ENCODE peak calls at places on chromosomes 5 and 9, in ten cellular contexts. One of them, this sample, is unnamed. For H3K36me3, the result is how much of the 10 kb centered on the place peaks cover.

GRCh38 chr9:4962085-4962484 is 23.0 kb upstream of the JAK2 start:
- DNase-seq in uterus: no peak
- DNase-seq in GM23248: no peak
- DNase-seq in lower lobe of right lung: no peak
- DNase-seq in mesendoderm: no peak
- DNase-seq in heart left ventricle: no peak
- DNase-seq in tibial nerve: no peak
- DNase-seq in HepG2: no peak
- DNase-seq in mesenchymal stem cell: no peak
- DNase-seq in upper lobe of right lung: no peak
- DNase-seq in this sample: no peak

GRCh38 chr9:88280816-88281382 is 107.3 kb upstream of the SPIN1 start:
- DNase-seq in mesenchymal stem cell: peak
- DNase-seq in lower lobe of right lung: no peak
- DNase-seq in GM23248: peak
- DNase-seq in HepG2: no peak
- DNase-seq in uterus: no peak
- DNase-seq in upper lobe of right lung: peak
- DNase-seq in tibial nerve: no peak
- DNase-seq in mesendoderm: peak
- DNase-seq in heart left ventricle: no peak
- DNase-seq in this sample: no peak

GRCh38 chr5:177405805-177406204 is 3.6 kb downstream of the F12 start:
- DNase-seq in GM23248: no peak
- DNase-seq in mesenchymal stem cell: no peak
- DNase-seq in heart left ventricle: no peak
- DNase-seq in upper lobe of right lung: no peak
- DNase-seq in tibial nerve: no peak
- DNase-seq in mesendoderm: no peak
- DNase-seq in uterus: no peak
- DNase-seq in lower lobe of right lung: peak
- DNase-seq in HepG2: no peak
- DNase-seq in this sample: no peak

GRCh38 chr5:73591102-73591695 is 25.7 kb downstream of the UTP15 start:
- DNase-seq in uterus: peak
- DNase-seq in mesenchymal stem cell: peak
- DNase-seq in GM23248: peak
- DNase-seq in mesendoderm: peak
- DNase-seq in tibial nerve: peak
- DNase-seq in heart left ventricle: peak
- DNase-seq in upper lobe of right lung: no peak
- DNase-seq in HepG2: peak
- DNase-seq in lower lobe of right lung: no peak
- DNase-seq in this sample: peak

GRCh38 chr9:122143296-122143695 is 16.3 kb downstream of the NDUFA8 start:
- DNase-seq in mesenchymal stem cell: no peak
- DNase-seq in mesendoderm: no peak
- DNase-seq in upper lobe of right lung: no peak
- DNase-seq in lower lobe of right lung: no peak
- DNase-seq in uterus: no peak
- DNase-seq in heart left ventricle: no peak
- DNase-seq in GM23248: no peak
- DNase-seq in tibial nerve: no peak
- DNase-seq in HepG2: no peak
- DNase-seq in this sample: no peak

GRCh38 chr9:134735441-134736175 is 94.0 kb downstream of the COL5A1 start:
- DNase-seq in lower lobe of right lung: no peak
- DNase-seq in mesendoderm: no peak
- DNase-seq in GM23248: peak
- DNase-seq in upper lobe of right lung: no peak
- DNase-seq in uterus: peak
- DNase-seq in heart left ventricle: peak
- DNase-seq in HepG2: no peak
- DNase-seq in tibial nerve: peak
- DNase-seq in mesenchymal stem cell: peak
- DNase-seq in this sample: no peak

GRCh38 chr5:107389130-107389553 is 281.6 kb downstream of the EFNA5 start:
- DNase-seq in uterus: no peak
- DNase-seq in lower lobe of right lung: no peak
- DNase-seq in HepG2: no peak
- DNase-seq in tibial nerve: no peak
- DNase-seq in upper lobe of right lung: no peak
- DNase-seq in mesenchymal stem cell: peak
- DNase-seq in mesendoderm: no peak
- DNase-seq in heart left ventricle: no peak
- DNase-seq in GM23248: peak
- DNase-seq in this sample: peak

GRCh38 chr9:84668204-84669007 is 1.1 kb upstream of the NTRK2 start:
- DNase-seq in upper lobe of right lung: peak
- DNase-seq in GM23248: peak
- DNase-seq in mesendoderm: peak
- DNase-seq in mesenchymal stem cell: peak
- DNase-seq in heart left ventricle: peak
- DNase-seq in uterus: no peak
- DNase-seq in lower lobe of right lung: peak
- DNase-seq in HepG2: no peak
- DNase-seq in tibial nerve: peak
- DNase-seq in this sample: peak

GRCh38 chr9:23372703-23373102 is 453.3 kb downstream of the ELAVL2 start:
- DNase-seq in heart left ventricle: no peak
- DNase-seq in HepG2: no peak
- DNase-seq in GM23248: no peak
- DNase-seq in upper lobe of right lung: no peak
- DNase-seq in lower lobe of right lung: no peak
- DNase-seq in tibial nerve: no peak
- DNase-seq in mesendoderm: no peak
- DNase-seq in uterus: no peak
- DNase-seq in mesenchymal stem cell: no peak
- DNase-seq in this sample: no peak

GRCh38 chr5:56212127-56212879 is 20.8 kb downstream of the ANKRD55 start:
- DNase-seq in lower lobe of right lung: no peak
- DNase-seq in HepG2: peak
- DNase-seq in mesenchymal stem cell: no peak
- DNase-seq in upper lobe of right lung: no peak
- DNase-seq in heart left ventricle: no peak
- DNase-seq in mesendoderm: no peak
- DNase-seq in GM23248: no peak
- DNase-seq in tibial nerve: no peak
- DNase-seq in uterus: no peak
- DNase-seq in this sample: no peak

GRCh38 chr5:142976861-142977260 is 206.7 kb downstream of the ARHGAP26 start:
- DNase-seq in uterus: no peak
- DNase-seq in lower lobe of right lung: peak
- DNase-seq in mesenchymal stem cell: peak
- DNase-seq in upper lobe of right lung: no peak
- DNase-seq in heart left ventricle: no peak
- DNase-seq in mesendoderm: no peak
- DNase-seq in GM23248: peak
- DNase-seq in HepG2: no peak
- DNase-seq in tibial nerve: no peak
- DNase-seq in this sample: no peak

GRCh38 chr9:69397384-69398214 is 72.6 kb downstream of the ENTREP1 start:
- DNase-seq in GM23248: peak
- DNase-seq in mesenchymal stem cell: no peak
- DNase-seq in tibial nerve: no peak
- DNase-seq in HepG2: no peak
- DNase-seq in upper lobe of right lung: no peak
- DNase-seq in lower lobe of right lung: no peak
- DNase-seq in mesendoderm: peak
- DNase-seq in heart left ventricle: no peak
- DNase-seq in uterus: no peak
- DNase-seq in this sample: no peak

DNA sequence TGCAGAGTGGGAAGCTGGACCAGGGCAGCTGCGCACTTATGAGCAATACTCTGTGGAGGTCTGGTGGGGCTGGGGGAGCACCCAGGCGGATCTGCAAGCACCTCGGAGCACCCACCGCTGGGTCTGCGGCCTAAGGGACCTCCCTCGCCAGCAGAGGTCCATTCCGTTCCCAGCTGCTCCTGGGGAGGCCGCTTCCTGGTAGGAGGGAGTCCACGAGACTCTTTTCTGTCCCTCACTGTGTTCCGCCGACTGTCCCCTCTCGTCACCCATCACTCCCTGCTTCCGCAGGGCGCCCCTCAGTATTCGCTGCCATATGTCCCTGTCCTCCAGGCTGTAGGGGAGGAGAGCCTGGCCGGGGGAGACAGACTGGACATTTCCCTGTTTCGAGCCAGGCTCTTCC is 45.5 kb downstream of the NDST1 start:
- DNase-seq in upper lobe of right lung: no peak
- DNase-seq in heart left ventricle: no peak
- DNase-seq in mesenchymal stem cell: no peak
- DNase-seq in GM23248: no peak
- DNase-seq in mesendoderm: no peak
- DNase-seq in HepG2: no peak
- DNase-seq in tibial nerve: no peak
- DNase-seq in uterus: no peak
- DNase-seq in lower lobe of right lung: no peak
- DNase-seq in this sample: no peak
- H3K36me3 ChIP-seq in upper lobe of right lung: half or more
- H3K36me3 ChIP-seq in heart left ventricle: half or more
- H3K36me3 ChIP-seq in mesenchymal stem cell: half or more
- H3K36me3 ChIP-seq in GM23248: half or more
- H3K36me3 ChIP-seq in mesendoderm: under half
- H3K36me3 ChIP-seq in HepG2: under half
- H3K36me3 ChIP-seq in tibial nerve: under half
- H3K36me3 ChIP-seq in uterus: under half
- H3K36me3 ChIP-seq in lower lobe of right lung: half or more
- H3K36me3 ChIP-seq in this sample: under half

GRCh38 chr9:128148509-128149000 is 698 bp upstream of the LCN2 start:
- DNase-seq in uterus: no peak
- DNase-seq in HepG2: no peak
- DNase-seq in heart left ventricle: no peak
- DNase-seq in GM23248: no peak
- DNase-seq in lower lobe of right lung: no peak
- DNase-seq in upper lobe of right lung: no peak
- DNase-seq in mesendoderm: no peak
- DNase-seq in mesenchymal stem cell: no peak
- DNase-seq in tibial nerve: no peak
- DNase-seq in this sample: no peak
- H3K4me3 ChIP-seq in uterus: no peak
- H3K4me3 ChIP-seq in HepG2: no peak
- H3K4me3 ChIP-seq in heart left ventricle: no peak
- H3K4me3 ChIP-seq in GM23248: no peak
- H3K4me3 ChIP-seq in lower lobe of right lung: no peak
- H3K4me3 ChIP-seq in upper lobe of right lung: no peak
- H3K4me3 ChIP-seq in mesendoderm: no peak
- H3K4me3 ChIP-seq in mesenchymal stem cell: no peak
- H3K4me3 ChIP-seq in tibial nerve: no peak
- H3K4me3 ChIP-seq in this sample: no peak

GRCh38 chr5:157593036-157593435 is 17.5 kb upstream of the ADAM19 start:
- DNase-seq in tibial nerve: no peak
- DNase-seq in mesendoderm: no peak
- DNase-seq in uterus: no peak
- DNase-seq in GM23248: no peak
- DNase-seq in upper lobe of right lung: no peak
- DNase-seq in HepG2: no peak
- DNase-seq in lower lobe of right lung: no peak
- DNase-seq in mesenchymal stem cell: no peak
- DNase-seq in heart left ventricle: no peak
- DNase-seq in this sample: no peak

GRCh38 chr5:157591766-157592165 is 16.2 kb upstream of the ADAM19 start:
- DNase-seq in GM23248: no peak
- DNase-seq in mesenchymal stem cell: no peak
- DNase-seq in upper lobe of right lung: no peak
- DNase-seq in heart left ventricle: no peak
- DNase-seq in mesendoderm: no peak
- DNase-seq in HepG2: no peak
- DNase-seq in uterus: no peak
- DNase-seq in tibial nerve: no peak
- DNase-seq in lower lobe of right lung: no peak
- DNase-seq in this sample: no peak

GRCh38 chr5:157594675-157595074 is 19.1 kb upstream of the ADAM19 start:
- DNase-seq in GM23248: no peak
- DNase-seq in HepG2: no peak
- DNase-seq in tibial nerve: no peak
- DNase-seq in upper lobe of right lung: no peak
- DNase-seq in uterus: no peak
- DNase-seq in lower lobe of right lung: no peak
- DNase-seq in mesendoderm: no peak
- DNase-seq in heart left ventricle: no peak
- DNase-seq in mesenchymal stem cell: no peak
- DNase-seq in this sample: no peak

GRCh38 chr5:157594237-157594636 is 18.7 kb upstream of the ADAM19 start:
- DNase-seq in lower lobe of right lung: no peak
- DNase-seq in GM23248: no peak
- DNase-seq in mesendoderm: no peak
- DNase-seq in mesenchymal stem cell: no peak
- DNase-seq in HepG2: no peak
- DNase-seq in upper lobe of right lung: no peak
- DNase-seq in heart left ventricle: no peak
- DNase-seq in tibial nerve: no peak
- DNase-seq in uterus: no peak
- DNase-seq in this sample: no peak

DNA sequence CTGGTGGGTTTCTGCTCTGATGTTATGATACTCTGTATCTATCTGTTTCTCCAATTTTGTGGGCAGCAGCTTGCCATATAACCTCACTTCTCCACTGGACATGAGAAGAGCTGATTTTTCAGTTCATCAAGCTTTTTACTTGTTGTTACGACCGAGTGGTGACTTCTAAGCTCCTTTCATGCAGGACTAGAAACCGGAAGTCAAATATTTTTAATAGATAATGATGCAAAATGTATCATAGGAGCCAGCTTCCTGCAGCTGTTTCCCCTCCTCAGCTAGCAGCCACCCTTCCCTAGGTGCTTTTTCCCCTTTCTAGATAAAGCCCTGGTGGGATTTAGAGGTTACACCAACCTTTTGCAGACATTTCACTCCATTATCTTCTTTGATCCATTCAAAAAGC is 17.0 kb upstream of the ADAM19 start:
- DNase-seq in HepG2: no peak
- DNase-seq in GM23248: no peak
- DNase-seq in mesenchymal stem cell: no peak
- DNase-seq in heart left ventricle: no peak
- DNase-seq in tibial nerve: no peak
- DNase-seq in uterus: no peak
- DNase-seq in upper lobe of right lung: no peak
- DNase-seq in mesendoderm: no peak
- DNase-seq in lower lobe of right lung: no peak
- DNase-seq in this sample: no peak
- H3K27ac ChIP-seq in HepG2: no peak
- H3K27ac ChIP-seq in GM23248: no peak
- H3K27ac ChIP-seq in mesenchymal stem cell: no peak
- H3K27ac ChIP-seq in heart left ventricle: no peak
- H3K27ac ChIP-seq in tibial nerve: no peak
- H3K27ac ChIP-seq in uterus: no peak
- H3K27ac ChIP-seq in upper lobe of right lung: no peak
- H3K27ac ChIP-seq in mesendoderm: no peak
- H3K27ac ChIP-seq in lower lobe of right lung: peak
- H3K27ac ChIP-seq in this sample: peak

DNA sequence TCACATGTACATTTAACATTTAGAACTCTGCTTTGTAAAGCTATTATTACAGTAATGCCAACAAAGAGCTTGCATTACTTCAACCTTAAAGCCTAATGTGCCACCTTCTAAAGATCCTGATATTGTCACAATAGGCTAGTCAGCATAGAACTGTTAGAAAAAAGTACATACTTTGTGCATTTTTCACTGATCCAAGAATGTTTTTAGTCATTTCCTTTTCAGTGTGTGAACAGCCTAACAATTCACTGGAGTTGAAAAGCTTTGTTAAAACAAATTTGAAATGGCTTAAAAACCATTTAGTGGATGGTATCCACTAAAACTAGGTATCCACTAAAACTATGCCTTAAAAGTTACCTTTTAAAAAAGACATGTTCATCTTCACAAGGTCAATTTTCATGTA is 4.5 kb downstream of the RPS6 start:
- DNase-seq in uterus: no peak
- DNase-seq in GM23248: peak
- DNase-seq in lower lobe of right lung: no peak
- DNase-seq in tibial nerve: no peak
- DNase-seq in upper lobe of right lung: no peak
- DNase-seq in mesenchymal stem cell: no peak
- DNase-seq in HepG2: no peak
- DNase-seq in heart left ventricle: no peak
- DNase-seq in mesendoderm: no peak
- DNase-seq in this sample: no peak
- H3K36me3 ChIP-seq in uterus: under half
- H3K36me3 ChIP-seq in GM23248: half or more
- H3K36me3 ChIP-seq in lower lobe of right lung: half or more
- H3K36me3 ChIP-seq in tibial nerve: under half
- H3K36me3 ChIP-seq in upper lobe of right lung: half or more
- H3K36me3 ChIP-seq in mesenchymal stem cell: half or more
- H3K36me3 ChIP-seq in HepG2: under half
- H3K36me3 ChIP-seq in heart left ventricle: half or more
- H3K36me3 ChIP-seq in mesendoderm: under half
- H3K36me3 ChIP-seq in this sample: under half

This sample was measured in small intestine.